ENCODE peak calls at places on chromosomes 4 and X, in eight cellular contexts. One of them, this sample, is unnamed.

GRCh38 chrX:40446927-40447326 is 133.8 kb upstream of the ATP6AP2 start:
- DNase-seq in GM06990: no peak
- DNase-seq in fibroblast of lung: no peak
- DNase-seq in psoas muscle: no peak
- DNase-seq in epithelial cell of esophagus: no peak
- DNase-seq in fibroblast of mammary gland: peak; percentile 7
- DNase-seq in left lung: no peak
- DNase-seq in cardiac muscle cell: peak; percentile 42
- DNase-seq in this sample: no peak

GRCh38 chrX:31279359-31279758 is 207.5 kb upstream of the FTHL17 start:
- DNase-seq in GM06990: no peak
- DNase-seq in fibroblast of lung: no peak
- DNase-seq in psoas muscle: no peak
- DNase-seq in epithelial cell of esophagus: peak; percentile 90
- DNase-seq in fibroblast of mammary gland: peak; percentile 42
- DNase-seq in left lung: no peak
- DNase-seq in cardiac muscle cell: peak; percentile 42
- DNase-seq in this sample: no peak

GRCh38 chr4:38576767-38577166 is 87.2 kb upstream of the KLF3 start:
- DNase-seq in GM06990: no peak
- DNase-seq in fibroblast of lung: no peak
- DNase-seq in psoas muscle: no peak
- DNase-seq in epithelial cell of esophagus: no peak
- DNase-seq in fibroblast of mammary gland: no peak
- DNase-seq in left lung: no peak
- DNase-seq in cardiac muscle cell: no peak
- DNase-seq in this sample: no peak

GRCh38 chr4:182748283-182748682 is 168.9 kb downstream of the DCTD start:
- DNase-seq in GM06990: no peak
- DNase-seq in fibroblast of lung: no peak
- DNase-seq in psoas muscle: no peak
- DNase-seq in epithelial cell of esophagus: no peak
- DNase-seq in fibroblast of mammary gland: no peak
- DNase-seq in left lung: no peak
- DNase-seq in cardiac muscle cell: no peak
- DNase-seq in this sample: no peak

GRCh38 chrX:76428243-76429130 is 977 bp downstream of the MAGEE1 start:
- DNase-seq in GM06990: peak; percentile 36
- DNase-seq in fibroblast of lung: no peak
- DNase-seq in psoas muscle: peak; percentile 14
- DNase-seq in epithelial cell of esophagus: no peak
- DNase-seq in fibroblast of mammary gland: no peak
- DNase-seq in left lung: peak; percentile 47
- DNase-seq in cardiac muscle cell: no peak
- DNase-seq in this sample: no peak

GRCh38 chrX:1316527-1316926 is 20.1 kb upstream of the IL3RA start:
- DNase-seq in GM06990: no peak
- DNase-seq in fibroblast of lung: no peak
- DNase-seq in psoas muscle: peak; percentile 56
- DNase-seq in epithelial cell of esophagus: no peak
- DNase-seq in fibroblast of mammary gland: no peak
- DNase-seq in left lung: peak; percentile 89
- DNase-seq in cardiac muscle cell: no peak
- DNase-seq in this sample: no peak

GRCh38 chr4:90113881-90114457 is 13.2 kb upstream of the CCSER1 start:
- DNase-seq in GM06990: no peak
- DNase-seq in fibroblast of lung: no peak
- DNase-seq in psoas muscle: no peak
- DNase-seq in epithelial cell of esophagus: peak; percentile 57
- DNase-seq in fibroblast of mammary gland: no peak
- DNase-seq in left lung: no peak
- DNase-seq in cardiac muscle cell: no peak
- DNase-seq in this sample: no peak

GRCh38 chr4:118351851-118352827 is 664 bp downstream of the PRSS12 start:
- DNase-seq in GM06990: peak; percentile 14
- DNase-seq in fibroblast of lung: peak; percentile 62
- DNase-seq in psoas muscle: peak; percentile 22
- DNase-seq in epithelial cell of esophagus: peak; percentile 56
- DNase-seq in fibroblast of mammary gland: peak; percentile 24
- DNase-seq in left lung: peak; percentile 79
- DNase-seq in cardiac muscle cell: no peak
- DNase-seq in this sample: no peak

GRCh38 chr4:137623013-137623412 is 90.7 kb upstream of the PCDH18 start:
- DNase-seq in GM06990: no peak
- DNase-seq in fibroblast of lung: peak; percentile 59
- DNase-seq in psoas muscle: no peak
- DNase-seq in epithelial cell of esophagus: no peak
- DNase-seq in fibroblast of mammary gland: no peak
- DNase-seq in left lung: no peak
- DNase-seq in cardiac muscle cell: peak; percentile 11
- DNase-seq in this sample: no peak

GRCh38 chrX:1385251-1385794 is 6.6 kb downstream of the SLC25A6 start:
- DNase-seq in GM06990: no peak
- DNase-seq in fibroblast of lung: no peak
- DNase-seq in psoas muscle: no peak
- DNase-seq in epithelial cell of esophagus: no peak
- DNase-seq in fibroblast of mammary gland: no peak
- DNase-seq in left lung: peak; percentile 35
- DNase-seq in cardiac muscle cell: no peak
- DNase-seq in this sample: no peak

GRCh38 chr4:148469938-148470337 is 27.7 kb upstream of the NR3C2 start:
- DNase-seq in GM06990: no peak
- DNase-seq in fibroblast of lung: no peak
- DNase-seq in psoas muscle: no peak
- DNase-seq in epithelial cell of esophagus: no peak
- DNase-seq in fibroblast of mammary gland: no peak
- DNase-seq in left lung: no peak
- DNase-seq in cardiac muscle cell: no peak
- DNase-seq in this sample: no peak

GRCh38 chr4:96833831-96834230 is 993.9 kb downstream of the PDHA2 start:
- DNase-seq in GM06990: no peak
- DNase-seq in fibroblast of lung: no peak
- DNase-seq in psoas muscle: no peak
- DNase-seq in epithelial cell of esophagus: peak; percentile 43
- DNase-seq in fibroblast of mammary gland: no peak
- DNase-seq in left lung: no peak
- DNase-seq in cardiac muscle cell: no peak
- DNase-seq in this sample: no peak

GRCh38 chr4:158020175-158020574 is 152.7 kb downstream of the GASK1B start:
- DNase-seq in GM06990: no peak
- DNase-seq in fibroblast of lung: peak; percentile 94
- DNase-seq in psoas muscle: no peak
- DNase-seq in epithelial cell of esophagus: peak; percentile 79
- DNase-seq in fibroblast of mammary gland: peak; percentile 95
- DNase-seq in left lung: no peak
- DNase-seq in cardiac muscle cell: peak; percentile 90
- DNase-seq in this sample: no peak

GRCh38 chr4:10584042-10584441 is 100.5 kb downstream of the CLNK start:
- DNase-seq in GM06990: no peak
- DNase-seq in fibroblast of lung: peak; percentile 81
- DNase-seq in psoas muscle: no peak
- DNase-seq in epithelial cell of esophagus: peak; percentile 68
- DNase-seq in fibroblast of mammary gland: peak; percentile 76
- DNase-seq in left lung: no peak
- DNase-seq in cardiac muscle cell: peak; percentile 86
- DNase-seq in this sample: peak; percentile 30
- H3K4me3 ChIP-seq in GM06990: no peak overlapping the region
- H3K4me3 ChIP-seq in fibroblast of lung: peak overlapping the region; percentile 26
- H3K4me3 ChIP-seq in psoas muscle: no peak overlapping the region
- H3K4me3 ChIP-seq in epithelial cell of esophagus: no peak overlapping the region
- H3K4me3 ChIP-seq in fibroblast of mammary gland: no peak overlapping the region
- H3K4me3 ChIP-seq in left lung: no peak overlapping the region
- H3K4me3 ChIP-seq in cardiac muscle cell: no peak overlapping the region
- H3K4me3 ChIP-seq in this sample: no peak overlapping the region

GRCh38 chrX:129568349-129568748 is 28.3 kb downstream of the OCRL start:
- DNase-seq in GM06990: no peak
- DNase-seq in fibroblast of lung: no peak
- DNase-seq in psoas muscle: no peak
- DNase-seq in epithelial cell of esophagus: no peak
- DNase-seq in fibroblast of mammary gland: no peak
- DNase-seq in left lung: no peak
- DNase-seq in cardiac muscle cell: no peak
- DNase-seq in this sample: no peak
- TF ChIP-seq CTCF in GM06990: no peak
- TF ChIP-seq CTCF in fibroblast of lung: no peak
- TF ChIP-seq CTCF in psoas muscle: no peak
- TF ChIP-seq CTCF in epithelial cell of esophagus: no peak
- TF ChIP-seq CTCF in fibroblast of mammary gland: no peak
- TF ChIP-seq CTCF in left lung: no peak
- TF ChIP-seq CTCF in cardiac muscle cell: no peak
- TF ChIP-seq CTCF in this sample: no peak

DNA sequence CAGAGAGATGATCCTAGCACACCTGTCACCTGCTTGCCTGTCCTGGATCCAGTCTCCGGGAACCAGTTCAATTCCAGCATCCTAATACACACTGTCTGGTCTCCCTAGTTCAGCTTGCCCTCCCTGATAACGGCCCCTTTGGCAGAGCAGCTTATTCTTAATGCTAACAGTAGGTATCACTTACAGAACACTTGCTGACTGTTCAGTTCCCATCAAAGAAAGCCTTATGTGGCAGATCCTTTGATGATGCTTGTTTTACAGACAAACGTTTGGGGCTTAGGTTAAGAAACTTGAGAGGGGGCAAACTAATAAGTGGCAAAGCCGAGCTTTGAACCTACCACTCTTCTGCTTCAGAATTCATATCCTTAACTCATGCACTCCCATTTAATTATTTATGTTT is 885 bp downstream of the RASSF6 start:
- DNase-seq in GM06990: no peak
- DNase-seq in fibroblast of lung: no peak
- DNase-seq in psoas muscle: no peak
- DNase-seq in epithelial cell of esophagus: peak; percentile 4
- DNase-seq in fibroblast of mammary gland: no peak
- DNase-seq in left lung: no peak
- DNase-seq in cardiac muscle cell: no peak
- DNase-seq in this sample: no peak
- H3K4me3 ChIP-seq in GM06990: peak overlapping the region; percentile 46
- H3K4me3 ChIP-seq in fibroblast of lung: peak overlapping the region; percentile 7
- H3K4me3 ChIP-seq in psoas muscle: no peak overlapping the region
- H3K4me3 ChIP-seq in epithelial cell of esophagus: peak overlapping the region; percentile 67
- H3K4me3 ChIP-seq in fibroblast of mammary gland: no peak overlapping the region
- H3K4me3 ChIP-seq in left lung: no peak overlapping the region
- H3K4me3 ChIP-seq in cardiac muscle cell: no peak overlapping the region
- H3K4me3 ChIP-seq in this sample: no peak overlapping the region

GRCh38 chrX:130084651-130085237 is 25.6 kb downstream of the ELF4 start:
- DNase-seq in GM06990: peak; percentile 78
- DNase-seq in fibroblast of lung: no peak
- DNase-seq in psoas muscle: no peak
- DNase-seq in epithelial cell of esophagus: no peak
- DNase-seq in fibroblast of mammary gland: no peak
- DNase-seq in left lung: no peak
- DNase-seq in cardiac muscle cell: no peak
- DNase-seq in this sample: no peak

GRCh38 chrX:130083656-130084382 is 26.5 kb downstream of the ELF4 start:
- DNase-seq in GM06990: peak; percentile 66
- DNase-seq in fibroblast of lung: no peak
- DNase-seq in psoas muscle: no peak
- DNase-seq in epithelial cell of esophagus: no peak
- DNase-seq in fibroblast of mammary gland: no peak
- DNase-seq in left lung: peak; percentile 80
- DNase-seq in cardiac muscle cell: no peak
- DNase-seq in this sample: peak; percentile 48

GRCh38 chrX:130085551-130085986 is 24.7 kb downstream of the ELF4 start:
- DNase-seq in GM06990: no peak
- DNase-seq in fibroblast of lung: no peak
- DNase-seq in psoas muscle: no peak
- DNase-seq in epithelial cell of esophagus: no peak
- DNase-seq in fibroblast of mammary gland: no peak
- DNase-seq in left lung: no peak
- DNase-seq in cardiac muscle cell: peak; percentile 39
- DNase-seq in this sample: no peak

GRCh38 chrX:130083107-130083490 is 27.2 kb downstream of the ELF4 start:
- DNase-seq in GM06990: no peak
- DNase-seq in fibroblast of lung: no peak
- DNase-seq in psoas muscle: no peak
- DNase-seq in epithelial cell of esophagus: no peak
- DNase-seq in fibroblast of mammary gland: no peak
- DNase-seq in left lung: no peak
- DNase-seq in cardiac muscle cell: no peak
- DNase-seq in this sample: no peak

GRCh38 chrX:130086414-130087207 is 23.7 kb downstream of the ELF4 start:
- DNase-seq in GM06990: peak; percentile 80
- DNase-seq in fibroblast of lung: no peak
- DNase-seq in psoas muscle: no peak
- DNase-seq in epithelial cell of esophagus: no peak
- DNase-seq in fibroblast of mammary gland: no peak
- DNase-seq in left lung: peak; percentile 81
- DNase-seq in cardiac muscle cell: no peak
- DNase-seq in this sample: no peak
- TF ChIP-seq CTCF in GM06990: no peak
- TF ChIP-seq CTCF in fibroblast of lung: no peak
- TF ChIP-seq CTCF in psoas muscle: no peak
- TF ChIP-seq CTCF in epithelial cell of esophagus: no peak
- TF ChIP-seq CTCF in fibroblast of mammary gland: no peak
- TF ChIP-seq CTCF in left lung: no peak
- TF ChIP-seq CTCF in cardiac muscle cell: no peak
- TF ChIP-seq CTCF in this sample: peak; percentile 7

GRCh38 chr4:114597410-114598115 is 1.0 kb upstream of the UGT8 start:
- DNase-seq in GM06990: no peak
- DNase-seq in fibroblast of lung: no peak
- DNase-seq in psoas muscle: no peak
- DNase-seq in epithelial cell of esophagus: no peak
- DNase-seq in fibroblast of mammary gland: no peak
- DNase-seq in left lung: no peak
- DNase-seq in cardiac muscle cell: no peak
- DNase-seq in this sample: no peak
- H3K4me3 ChIP-seq in GM06990: no peak overlapping the region
- H3K4me3 ChIP-seq in fibroblast of lung: no peak overlapping the region
- H3K4me3 ChIP-seq in psoas muscle: peak overlapping the region; percentile 62
- H3K4me3 ChIP-seq in epithelial cell of esophagus: peak overlapping the region; percentile 42
- H3K4me3 ChIP-seq in fibroblast of mammary gland: no peak overlapping the region
- H3K4me3 ChIP-seq in left lung: no peak overlapping the region
- H3K4me3 ChIP-seq in cardiac muscle cell: peak overlapping the region; percentile 44
- H3K4me3 ChIP-seq in this sample: no peak overlapping the region

DNA sequence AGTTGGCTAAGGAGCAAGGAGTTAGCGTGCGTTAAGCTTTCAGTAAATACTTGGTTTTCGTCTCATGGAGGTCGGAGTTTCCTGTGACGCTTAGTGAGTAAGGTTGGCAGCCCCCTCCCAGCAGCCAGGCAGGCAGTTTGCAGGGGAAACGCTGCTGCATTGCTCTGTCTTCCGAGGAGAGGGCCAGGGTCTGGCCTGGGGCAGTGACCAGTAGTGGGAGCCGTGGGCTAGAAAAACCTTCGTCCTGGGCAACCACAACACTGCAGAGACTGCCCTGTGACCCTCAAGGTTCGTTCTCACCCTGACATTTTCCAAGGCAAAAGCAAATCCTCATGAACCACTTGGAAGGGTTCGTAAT is 432 bp downstream of the TMEM175 start:
- DNase-seq in GM06990: no peak
- DNase-seq in fibroblast of lung: no peak
- DNase-seq in psoas muscle: no peak
- DNase-seq in epithelial cell of esophagus: no peak
- DNase-seq in fibroblast of mammary gland: no peak
- DNase-seq in left lung: peak; percentile 67
- DNase-seq in cardiac muscle cell: no peak
- DNase-seq in this sample: no peak
- TF ChIP-seq CTCF in GM06990: no peak
- TF ChIP-seq CTCF in fibroblast of lung: no peak
- TF ChIP-seq CTCF in psoas muscle: no peak
- TF ChIP-seq CTCF in epithelial cell of esophagus: no peak
- TF ChIP-seq CTCF in fibroblast of mammary gland: peak; percentile 4
- TF ChIP-seq CTCF in left lung: peak; percentile 6
- TF ChIP-seq CTCF in cardiac muscle cell: peak; percentile 29
- TF ChIP-seq CTCF in this sample: no peak

This sample was measured in GM12864.